ENCODE peak calls at places on chromosomes 12 and 14, in five cellular contexts. E, L, I, K and H are unnamed samples.

GRCh38 chr12:120817559-120818330 is 86.4 kb downstream of the SPPL3 start:
- DNase-seq in E (no peak), L (no peak), I (no peak), K (no peak), H (no peak)

GRCh38 chr12:67442347-67442841 is 173.2 kb downstream of the CAND1 start:
- DNase-seq in E (no peak), L (peak), I (no peak), K (peak), H (no peak)

GRCh38 chr12:27822076-27822712 is 42.2 kb upstream of the MANSC4 start:
- DNase-seq in E (no peak), L (no peak), I (no peak), K (no peak), H (no peak)

GRCh38 chr12:674272-674781 is 11.1 kb upstream of the NINJ2 start:
- DNase-seq in E (no peak), L (no peak), I (no peak), K (no peak), H (no peak)

GRCh38 chr14:70934502-70935134 is 27.4 kb downstream of the PCNX1 start:
- DNase-seq in E (no peak), L (no peak), I (no peak), K (no peak), H (no peak)

GRCh38 chr12:48351022-48351708 is 446 bp upstream of the ZNF641 start:
- DNase-seq in E (peak), L (peak), I (peak), K (peak), H (peak)

GRCh38 chr14:64294672-64295413 is 672 bp upstream of the ESR2 start:
- DNase-seq in E (peak), L (peak), I (no peak), K (peak), H (peak)

GRCh38 chr14:41749425-41749824 is 142.7 kb downstream of the LRFN5 start:
- DNase-seq in E (no peak), L (no peak), I (no peak), K (no peak), H (no peak)

GRCh38 chr12:76030378-76031080 is 1.0 kb downstream of the PHLDA1 start:
- DNase-seq in E (peak), L (peak), I (no peak), K (peak), H (no peak)

GRCh38 chr12:100716949-100717732 is 77.4 kb upstream of the ANO4 start:
- DNase-seq in E (peak), L (no peak), I (no peak), K (no peak), H (no peak)

GRCh38 chr12:86186449-86186848 is 69.7 kb downstream of the MGAT4C start:
- DNase-seq in E (no peak), L (no peak), I (no peak), K (no peak), H (no peak)

GRCh38 chr12:121573949-121574520 is 6.8 kb downstream of the KDM2B start:
- DNase-seq in E (no peak), L (no peak), I (no peak), K (no peak), H (no peak)

GRCh38 chr12:117038023-117038680 is 61.1 kb downstream of the TESC start:
- DNase-seq in E (no peak), L (no peak), I (no peak), K (no peak), H (no peak)

GRCh38 chr12:106378788-106379187 is 21.2 kb downstream of the POLR3B start:
- DNase-seq in E (no peak), L (no peak), I (no peak), K (no peak), H (no peak)

GRCh38 chr12:30598889-30599288 is 96.8 kb downstream of the IPO8 start:
- DNase-seq in E (no peak), L (no peak), I (no peak), K (no peak), H (no peak)

GRCh38 chr12:87311206-87311605 is 718.0 kb downstream of the C12orf50 start:
- DNase-seq in E (no peak), L (no peak), I (no peak), K (no peak), H (no peak)

GRCh38 chr12:117596968-117597367 is 235.5 kb upstream of the NOS1 start:
- DNase-seq in E (no peak), L (no peak), I (no peak), K (no peak), H (no peak)

GRCh38 chr12:123813349-123813748 is 51.2 kb downstream of the DNAH10 start:
- DNase-seq in E (no peak), L (no peak), I (no peak), K (no peak), H (no peak)

GRCh38 chr12:121087467-121088207 is 45.0 kb upstream of the P2RX7 start:
- DNase-seq in E (no peak), L (no peak), I (no peak), K (no peak), H (no peak)

GRCh38 chr12:77630341-77630740 is 200.4 kb upstream of the NAV3 start:
- DNase-seq in E (no peak), L (no peak), I (no peak), K (no peak), H (no peak)

GRCh38 chr12:117333331-117334000 is 28.0 kb downstream of the NOS1 start:
- DNase-seq in E (no peak), L (no peak), I (no peak), K (no peak), H (no peak)

GRCh38 chr14:60515696-60516284 is 6.8 kb downstream of the SIX6 start:
- DNase-seq in E (peak), L (no peak), I (no peak), K (no peak), H (no peak)

GRCh38 chr12:68163546-68164210 is 4.1 kb upstream of the IFNG start:
- DNase-seq in E (no peak), L (no peak), I (no peak), K (no peak), H (no peak)

GRCh38 chr12:80864046-80864735 is 73.5 kb downstream of the LIN7A start:
- DNase-seq in E (no peak), L (no peak), I (no peak), K (no peak), H (no peak)

GRCh38 chr12:98402081-98402480 is 113.3 kb upstream of the TMPO start:
- DNase-seq in E (no peak), L (no peak), I (no peak), K (no peak), H (no peak)

GRCh38 chr12:132277961-132278360 is 51.4 kb downstream of the GALNT9 start:
- DNase-seq in E (no peak), L (no peak), I (no peak), K (no peak), H (no peak)

GRCh38 chr12:88753074-88753473 is 172.8 kb upstream of the KITLG start:
- DNase-seq in E (no peak), L (no peak), I (no peak), K (no peak), H (no peak)

GRCh38 chr14:105335735-105336476 is 21.4 kb downstream of the PACS2 start:
- DNase-seq in E (no peak), L (peak), I (no peak), K (peak), H (no peak)

GRCh38 chr14:68729556-68729955 is 63.3 kb downstream of the ZFP36L1 start:
- DNase-seq in E (no peak), L (no peak), I (no peak), K (no peak), H (no peak)

GRCh38 chr12:49092086-49092815 is 2.4 kb downstream of the DHH start:
- DNase-seq in E (peak), L (no peak), I (no peak), K (peak), H (no peak)

GRCh38 chr14:97053941-97054340 is 256.8 kb downstream of the VRK1 start:
- DNase-seq in E (no peak), L (no peak), I (no peak), K (no peak), H (no peak)

GRCh38 chr12:40063424-40063823 is 42.5 kb downstream of the SLC2A13 start:
- DNase-seq in E (no peak), L (no peak), I (no peak), K (no peak), H (no peak)

GRCh38 chr12:127987199-127987901 is 279.6 kb upstream of the TMEM132C start:
- DNase-seq in E (no peak), L (no peak), I (no peak), K (peak), H (no peak)

GRCh38 chr14:95507174-95507573 is 9.3 kb downstream of the SYNE3 start:
- DNase-seq in E (no peak), L (peak), I (no peak), K (peak), H (no peak)

GRCh38 chr14:104315169-104315568 is 176.8 kb downstream of the KIF26A start:
- DNase-seq in E (peak), L (no peak), I (no peak), K (no peak), H (no peak)

GRCh38 chr12:76303989-76304460 is 44.2 kb downstream of the BBS10 start:
- DNase-seq in E (no peak), L (no peak), I (no peak), K (no peak), H (no peak)

GRCh38 chr12:6039894-6040601 is 84.4 kb downstream of the VWF start:
- DNase-seq in E (peak), L (peak), I (no peak), K (peak), H (no peak)

GRCh38 chr14:90583427-90583826 is 186.6 kb downstream of the CALM1 start:
- DNase-seq in E (no peak), L (no peak), I (no peak), K (no peak), H (no peak)

DNA sequence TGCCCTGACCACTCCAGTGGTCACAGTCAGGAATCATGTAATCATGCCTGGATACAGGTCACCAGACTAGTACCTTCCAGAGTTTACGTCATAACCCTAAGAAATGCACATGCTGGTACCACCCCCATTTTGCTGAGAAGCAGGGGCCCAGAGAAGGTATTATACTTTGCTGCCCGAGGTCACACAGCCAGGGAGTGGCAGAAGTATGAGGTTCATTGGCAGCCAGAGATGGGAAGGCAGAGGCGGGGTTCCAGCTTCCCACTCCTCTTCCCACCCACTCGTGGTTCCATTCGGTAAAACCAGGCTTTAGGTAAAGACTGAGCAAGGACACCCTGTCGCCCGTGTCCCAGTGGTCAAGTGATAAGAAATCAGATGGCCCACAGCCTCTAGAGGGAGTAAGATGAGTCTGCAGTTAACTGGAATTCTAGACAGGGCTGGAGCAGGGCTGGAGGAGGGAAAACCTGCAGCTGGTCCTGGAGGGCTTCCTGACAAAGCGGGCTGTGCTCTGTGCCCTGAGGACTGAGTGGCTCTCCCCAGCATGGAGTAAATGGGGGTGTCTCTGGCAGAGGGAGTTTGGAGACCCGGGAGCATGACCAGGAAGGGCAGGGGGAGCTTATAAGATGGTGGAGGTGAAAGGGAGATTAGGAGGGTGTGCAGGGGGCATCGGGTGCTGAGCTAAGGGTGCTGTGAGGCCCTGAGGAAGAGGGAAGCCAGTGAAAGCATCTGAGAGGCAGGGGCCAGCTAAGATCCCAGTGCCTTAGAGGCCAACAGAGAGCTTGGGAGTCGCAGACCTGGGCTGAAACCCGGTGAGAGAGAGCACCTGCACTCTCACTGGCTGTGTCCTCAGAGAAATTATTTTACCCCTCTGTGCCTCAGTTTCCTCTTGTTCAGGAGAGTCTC is 5.7 kb downstream of the FAM222A start:
- DNase-seq in E (peak), L (no peak), I (no peak), K (no peak), H (no peak)
- TF ChIP-seq CTCF in E (no peak), L (no peak), I (no peak), K (no peak), H (no peak)

GRCh38 chr14:81264011-81264410 is 43.3 kb upstream of the GTF2A1 start:
- DNase-seq in E (no peak), L (no peak), I (no peak), K (no peak), H (no peak)

GRCh38 chr14:81269979-81270375 is 49.2 kb upstream of the GTF2A1 start:
- DNase-seq in E (no peak), L (no peak), I (no peak), K (no peak), H (no peak)

GRCh38 chr14:81265641-81266169 is 44.9 kb upstream of the GTF2A1 start:
- DNase-seq in E (no peak), L (no peak), I (no peak), K (no peak), H (no peak)

GRCh38 chr14:81269100-81269978 is 48.6 kb upstream of the GTF2A1 start:
- DNase-seq in E (no peak), L (peak), I (no peak), K (no peak), H (no peak)

GRCh38 chr14:81268016-81268416 is 47.3 kb upstream of the GTF2A1 start:
- DNase-seq in E (no peak), L (no peak), I (no peak), K (no peak), H (no peak)
- TF ChIP-seq CTCF in E (no peak), L (no peak), I (no peak), K (no peak), H (no peak)

GRCh38 chr12:71938728-71939385 is at the start of gene TPH2:
- DNase-seq in E (peak), L (peak), I (no peak), K (peak), H (no peak)
- TF ChIP-seq CTCF in E (peak), L (peak), I (no peak), K (peak), H (no peak)

GRCh38 chr14:63205850-63206249 is 1.6 kb downstream of the RHOJ start:
- DNase-seq in E (no peak), L (no peak), I (no peak), K (no peak), H (no peak)

GRCh38 chr14:63203015-63203414 is 1.2 kb upstream of the RHOJ start:
- DNase-seq in E (no peak), L (no peak), I (no peak), K (no peak), H (no peak)

GRCh38 chr14:63205281-63205575 is 985 bp downstream of the RHOJ start:
- DNase-seq in E (no peak), L (no peak), I (no peak), K (no peak), H (no peak)

GRCh38 chr14:63204407-63205280 is at the start of gene RHOJ:
- DNase-seq in E (peak), L (peak), I (no peak), K (peak), H (no peak)

GRCh38 chr14:63203618-63204406 is 431 bp upstream of the RHOJ start:
- DNase-seq in E (peak), L (peak), I (peak), K (peak), H (no peak)
- TF ChIP-seq CTCF in E (no peak), L (no peak), I (no peak), K (no peak), H (no peak)

GRCh38 chr12:11892065-11892391 is 178.7 kb upstream of the BCL2L14 start:
- DNase-seq in E (no peak), L (no peak), I (no peak), K (no peak), H (no peak)
- TF ChIP-seq CTCF in E (no peak), L (no peak), I (peak), K (peak), H (no peak)